ENCODE peak calls at places on chromosome 22, in ten cellular contexts. T, Q, B, S, F, N, D, Z, H and P are unnamed samples.

GRCh38 chr22:50445071-50445879 is 29.6 kb downstream of the SBF1 start:
- DNase-seq in F (no peak), T (no peak), Z (peak; percentile 55), N (no peak), H (no peak), B (peak; percentile 39), Q (peak; percentile 31), S (no peak), D (no peak), P (no peak)

GRCh38 chr22:48745842-48746788 is 1081.6 kb downstream of the BRD1 start:
- DNase-seq in S (no peak), B (no peak), D (no peak), Z (no peak), Q (no peak), T (no peak), F (no peak), N (no peak), H (no peak), P (peak; percentile 14)

GRCh38 chr22:17922925-17923898 is 101.1 kb downstream of the MICAL3 start:
- DNase-seq in T (peak; percentile 56), B (no peak), Q (no peak), H (no peak), F (no peak), N (no peak), S (no peak), Z (no peak), D (peak; percentile 85), P (no peak)

GRCh38 chr22:23278883-23279675 is 98.8 kb downstream of the BCR start:
- DNase-seq in F (no peak), B (no peak), H (peak; percentile 41), D (no peak), S (no peak), N (no peak), T (peak; percentile 48), Q (no peak), Z (no peak), P (no peak)

GRCh38 chr22:19061471-19062138 is 60.6 kb downstream of the DGCR2 start:
- DNase-seq in H (no peak), Q (no peak), D (no peak), F (no peak), T (no peak), S (no peak), Z (no peak), B (no peak), N (no peak), P (no peak)

GRCh38 chr22:22248878-22249277 is 4.3 kb downstream of the VPREB1 start:
- DNase-seq in T (no peak), D (no peak), Q (no peak), N (no peak), S (no peak), B (no peak), Z (no peak), F (no peak), H (no peak), P (no peak)

GRCh38 chr22:48338793-48339705 is 1488.6 kb downstream of the BRD1 start:
- DNase-seq in H (no peak), B (no peak), Q (no peak), S (no peak), T (no peak), F (no peak), Z (no peak), N (no peak), D (no peak), P (no peak)

GRCh38 chr22:20494978-20495860 is at the start of gene KLHL22:
- DNase-seq in T (peak; percentile 64), Q (no peak), F (no peak), Z (peak; percentile 42), N (no peak), S (peak; percentile 42), B (no peak), H (peak; percentile 61), D (peak; percentile 32), P (no peak)

GRCh38 chr22:20472629-20473442 is 22.8 kb downstream of the KLHL22 start:
- DNase-seq in S (no peak), H (no peak), Z (no peak), B (no peak), Q (no peak), N (no peak), F (no peak), D (no peak), T (no peak), P (no peak)

GRCh38 chr22:43830931-43831560 is 18.9 kb upstream of the EFCAB6 start:
- DNase-seq in T (no peak), D (no peak), N (no peak), Z (no peak), H (no peak), B (no peak), Q (no peak), F (no peak), S (no peak), P (no peak)

GRCh38 chr22:31148953-31149627 is 8.8 kb upstream of the PLA2G3 start:
- DNase-seq in Q (peak; percentile 12), T (peak; percentile 78), S (peak; percentile 67), B (no peak), H (peak; percentile 64), D (peak; percentile 74), N (peak; percentile 83), F (peak; percentile 54), Z (peak; percentile 42), P (peak; percentile 82)

GRCh38 chr22:25062378-25063095 is 110.0 kb downstream of the KIAA1671 start:
- DNase-seq in Q (peak; percentile 66), F (no peak), Z (peak; percentile 58), B (peak; percentile 67), D (no peak), T (no peak), N (no peak), S (no peak), H (peak; percentile 73), P (no peak)

GRCh38 chr22:39459681-39460080 is 2.9 kb downstream of the MGAT3 start:
- DNase-seq in S (no peak), Z (no peak), B (no peak), D (no peak), Q (no peak), F (no peak), H (no peak), T (no peak), N (no peak), P (no peak)

GRCh38 chr22:42299586-42300285 is 29.3 kb upstream of the TCF20 start:
- DNase-seq in Z (peak; percentile 44), T (no peak), F (no peak), D (no peak), S (no peak), Q (peak; percentile 54), N (peak; percentile 84), B (no peak), H (peak; percentile 70), P (peak; percentile 59)

GRCh38 chr22:31085928-31086327 is 4.8 kb downstream of the SMTN start:
- DNase-seq in H (no peak), B (no peak), F (no peak), Q (no peak), Z (no peak), S (no peak), D (no peak), T (no peak), N (no peak), P (no peak)